ENCODE peak calls at places on chromosome 1, in seven cellular contexts. A is A549, W is B cell, J is HepG2, P is progenitor cell of endocrine pancreas, F is lower leg skin, Q is Peyer's patch. Y is an unnamed sample.

GRCh38 chr1:245475116-245475515 is 320.3 kb downstream of the KIF26B start:
- DNase-seq in A (no peak), W (no peak), J (no peak), P (no peak), F (no peak), Q (no peak), Y (no peak)

GRCh38 chr1:213984387-213985180 is 3.2 kb upstream of the PROX1 start:
- DNase-seq in A (no peak), W (no peak), J (no peak), P (no peak), F (no peak), Q (no peak), Y (no peak)

GRCh38 chr1:109535971-109536491 is 3.6 kb upstream of the GPR61 start:
- DNase-seq in A (no peak), W (no peak), J (no peak), P (no peak), F (no peak), Q (no peak), Y (no peak)

GRCh38 chr1:18225236-18225904 is 117.8 kb downstream of the IGSF21 start:
- DNase-seq in A (no peak), W (peak), J (no peak), P (no peak), F (no peak), Q (no peak), Y (no peak)

GRCh38 chr1:100132566-100133477 is at the start of the genes SASS6 and TRMT13:
- DNase-seq in A (peak), W (peak), J (peak), P (peak), F (peak), Q (peak), Y (peak)

GRCh38 chr1:21099034-21099868 is 77.4 kb downstream of the EIF4G3 start:
- DNase-seq in A (no peak), W (no peak), J (no peak), P (no peak), F (no peak), Q (no peak), Y (no peak)

GRCh38 chr1:225998560-225999226 is 450 bp downstream of the SDE2 start:
- DNase-seq in A (peak), W (no peak), J (peak), P (no peak), F (no peak), Q (no peak), Y (no peak)

GRCh38 chr1:222896630-222897526 is 82.0 kb downstream of the DISP1 start:
- DNase-seq in A (no peak), W (no peak), J (no peak), P (no peak), F (no peak), Q (no peak), Y (no peak)

GRCh38 chr1:243217401-243217800 is 37.7 kb downstream of the CEP170 start:
- DNase-seq in A (no peak), W (no peak), J (no peak), P (no peak), F (no peak), Q (no peak), Y (no peak)

GRCh38 chr1:182174202-182174855 is 112.8 kb upstream of the ZNF648 start:
- DNase-seq in A (no peak), W (no peak), J (no peak), P (no peak), F (peak), Q (no peak), Y (no peak)

GRCh38 chr1:43042773-43043470 is 84.3 kb upstream of the SLC2A1 start:
- DNase-seq in A (no peak), W (no peak), J (no peak), P (no peak), F (no peak), Q (no peak), Y (no peak)

GRCh38 chr1:9196129-9197040 is 38.2 kb upstream of the H6PD start:
- DNase-seq in A (peak), W (peak), J (peak), P (peak), F (peak), Q (peak), Y (peak)

GRCh38 chr1:232283864-232284263 is 346.1 kb downstream of the SIPA1L2 start:
- DNase-seq in A (no peak), W (no peak), J (no peak), P (no peak), F (no peak), Q (no peak), Y (no peak)

GRCh38 chr1:51214615-51215131 is 21.4 kb upstream of the RNF11 start:
- DNase-seq in A (no peak), W (no peak), J (no peak), P (no peak), F (no peak), Q (no peak), Y (no peak)

GRCh38 chr1:182527680-182528079 is 61.4 kb downstream of the RNASEL start:
- DNase-seq in A (no peak), W (no peak), J (no peak), P (no peak), F (no peak), Q (no peak), Y (no peak)

GRCh38 chr1:94069649-94070285 is 51.2 kb downstream of the ABCA4 start:
- DNase-seq in A (peak), W (no peak), J (no peak), P (no peak), F (no peak), Q (no peak), Y (no peak)

GRCh38 chr1:109181085-109181806 is 32.5 kb upstream of the SARS1 start:
- DNase-seq in A (peak), W (no peak), J (peak), P (no peak), F (no peak), Q (no peak), Y (no peak)

GRCh38 chr1:232707142-232707541 is 77.2 kb upstream of the SIPA1L2 start:
- DNase-seq in A (no peak), W (no peak), J (no peak), P (no peak), F (no peak), Q (no peak), Y (no peak)

DNA sequence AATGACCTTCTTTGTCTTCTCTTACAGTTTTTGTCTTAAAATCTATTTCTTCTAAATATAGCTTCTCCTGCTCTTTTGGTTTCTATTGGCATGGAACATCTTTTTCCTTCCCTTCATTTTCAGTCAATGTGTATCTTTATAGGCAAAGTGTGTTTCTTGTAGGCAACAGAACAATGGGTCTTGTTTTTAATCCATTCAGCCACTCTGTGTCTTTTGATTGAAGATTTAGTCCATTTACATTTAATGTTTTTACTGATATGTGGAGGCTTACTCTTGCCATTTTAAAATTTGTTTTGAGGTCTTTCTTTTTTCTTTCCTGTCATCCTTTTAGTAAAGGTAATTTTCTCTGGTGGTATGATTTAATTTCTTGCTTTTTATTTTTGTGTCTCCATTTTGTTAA is 271.2 kb upstream of the ZP4 start:
- DNase-seq in A (no peak), W (no peak), J (no peak), P (no peak), F (no peak), Q (no peak), Y (no peak)
- TF ChIP-seq CTCF in A (no peak), W (no peak), J (no peak), P (no peak), F (no peak), Q (no peak), Y (no peak)

GRCh38 chr1:230222678-230223077 is 155.6 kb downstream of the GALNT2 start:
- DNase-seq in A (no peak), W (no peak), J (no peak), P (no peak), F (no peak), Q (no peak), Y (no peak)
- TF ChIP-seq CTCF in A (no peak), W (peak), J (no peak), P (no peak), F (no peak), Q (no peak), Y (no peak)

GRCh38 chr1:234970731-234971476 is 157.7 kb downstream of the TOMM20 start:
- DNase-seq in A (no peak), W (no peak), J (peak), P (no peak), F (peak), Q (peak), Y (no peak)

GRCh38 chr1:234969011-234969441 is 159.6 kb downstream of the TOMM20 start:
- DNase-seq in A (no peak), W (no peak), J (no peak), P (no peak), F (peak), Q (peak), Y (no peak)

GRCh38 chr1:234970371-234970730 is 158.3 kb downstream of the TOMM20 start:
- DNase-seq in A (no peak), W (no peak), J (no peak), P (no peak), F (no peak), Q (peak), Y (no peak)

GRCh38 chr1:234968470-234968869 is 160.2 kb downstream of the TOMM20 start:
- DNase-seq in A (no peak), W (no peak), J (no peak), P (no peak), F (peak), Q (peak), Y (no peak)

GRCh38 chr1:234969630-234970370 is 158.8 kb downstream of the TOMM20 start:
- DNase-seq in A (no peak), W (no peak), J (no peak), P (peak), F (peak), Q (peak), Y (no peak)
- TF ChIP-seq CTCF in A (no peak), W (no peak), J (no peak), P (no peak), F (no peak), Q (no peak), Y (no peak)

DNA sequence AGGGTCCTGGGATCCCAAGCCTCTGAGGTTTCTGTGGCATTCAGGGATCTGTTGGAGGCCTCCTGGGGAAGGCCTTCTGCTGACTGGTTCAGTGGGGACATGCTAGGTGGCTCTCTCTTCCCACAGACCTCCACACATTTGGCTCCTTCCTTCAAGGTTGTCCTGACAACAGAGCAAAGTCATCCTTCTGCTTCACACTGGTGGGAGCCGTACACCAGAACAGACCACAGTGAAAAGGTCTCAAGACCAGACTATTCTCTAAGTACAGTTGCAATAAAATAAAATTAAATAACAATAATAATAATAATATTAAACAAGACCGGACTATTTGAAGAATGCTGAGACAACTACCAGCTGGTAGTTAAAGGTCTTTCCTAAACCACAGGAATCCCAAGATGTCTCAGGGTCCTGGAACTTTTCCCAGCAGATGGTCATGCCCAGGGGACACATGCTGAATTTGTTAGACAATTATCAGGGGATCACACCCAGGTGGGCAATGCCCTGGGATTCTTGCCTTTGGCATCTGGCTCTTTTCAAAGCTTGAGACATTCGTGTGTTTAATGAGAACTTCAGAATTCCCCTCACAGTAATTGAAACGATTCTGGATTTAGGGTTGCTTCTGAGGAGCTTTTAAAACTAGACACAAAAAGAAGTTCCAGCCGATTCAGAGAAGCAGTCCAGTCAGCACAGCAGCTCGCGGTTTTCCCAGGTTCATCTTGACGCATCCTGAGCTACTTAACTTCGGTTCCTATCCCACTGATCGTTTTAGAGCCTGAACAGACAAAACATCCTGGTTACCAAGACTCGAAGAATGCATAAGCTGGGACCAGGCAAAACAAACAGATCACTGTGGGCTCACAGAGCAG is 22.9 kb downstream of the HTR1D start:
- DNase-seq in A (peak), W (no peak), J (no peak), P (no peak), F (no peak), Q (no peak), Y (no peak)
- TF ChIP-seq CTCF in A (no peak), W (no peak), J (no peak), P (no peak), F (no peak), Q (no peak), Y (no peak)

GRCh38 chr1:30708361-30708728 is 15.0 kb downstream of the MATN1 start:
- DNase-seq in A (no peak), W (no peak), J (no peak), P (no peak), F (no peak), Q (no peak), Y (no peak)

GRCh38 chr1:30710407-30710806 is 13.0 kb downstream of the MATN1 start:
- DNase-seq in A (no peak), W (no peak), J (no peak), P (no peak), F (no peak), Q (no peak), Y (no peak)

GRCh38 chr1:30705673-30706072 is 17.7 kb downstream of the MATN1 start:
- DNase-seq in A (no peak), W (no peak), J (no peak), P (no peak), F (no peak), Q (no peak), Y (no peak)

GRCh38 chr1:30706528-30706927 is 16.9 kb downstream of the MATN1 start:
- DNase-seq in A (no peak), W (no peak), J (no peak), P (no peak), F (no peak), Q (no peak), Y (no peak)

DNA sequence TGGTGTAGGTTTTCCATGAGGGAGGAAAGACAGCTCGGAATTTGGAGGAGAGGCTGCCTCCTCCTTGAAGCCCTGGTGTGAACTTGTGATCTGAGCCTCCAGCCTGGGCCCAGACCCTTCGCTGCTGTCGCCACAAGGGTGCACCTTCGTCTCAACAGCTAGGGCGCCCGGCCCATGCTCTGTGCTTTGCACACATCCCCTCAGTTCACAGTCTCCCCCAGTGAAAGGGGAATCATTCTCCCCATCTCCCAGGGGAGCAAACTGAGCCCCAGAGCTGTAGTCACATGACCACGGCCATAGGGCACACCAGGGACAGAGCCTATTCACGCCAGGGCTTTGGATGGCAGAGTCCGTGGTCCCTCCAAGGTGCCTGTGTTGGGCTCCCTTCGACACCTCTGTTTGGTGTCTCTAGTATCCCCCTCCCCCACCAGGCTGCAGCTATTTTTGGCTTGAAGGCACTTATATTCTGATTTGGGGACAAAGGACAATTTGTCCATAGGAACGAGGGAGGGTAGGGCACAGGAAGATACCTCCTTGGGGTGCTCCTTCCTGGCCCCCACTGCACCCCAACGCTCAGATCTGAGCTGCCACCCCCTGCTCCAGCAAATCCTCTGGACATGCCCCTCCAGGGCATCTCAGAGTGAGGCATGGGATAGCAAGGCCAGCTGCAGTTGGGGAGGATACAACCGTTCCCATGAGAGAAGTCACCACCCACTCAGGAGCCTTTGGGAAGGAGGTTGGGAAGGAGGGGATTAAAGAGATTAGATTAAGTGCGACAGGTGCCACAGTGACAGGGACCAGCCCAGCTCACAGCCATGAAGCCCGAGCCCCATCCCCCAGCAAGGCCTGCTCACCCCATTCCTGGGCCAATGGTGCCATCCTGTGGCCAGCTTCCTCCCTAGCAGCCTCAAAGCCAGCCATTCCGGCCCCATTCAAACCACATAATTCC is 15.7 kb downstream of the MATN1 start:
- DNase-seq in A (peak), W (peak), J (peak), P (peak), F (peak), Q (peak), Y (peak)
- TF ChIP-seq CTCF in A (peak), W (peak), J (peak), P (peak), F (no peak), Q (peak), Y (no peak)

GRCh38 chr1:157203166-157203565 is 65.0 kb upstream of the ETV3 start:
- DNase-seq in A (no peak), W (no peak), J (peak), P (no peak), F (no peak), Q (no peak), Y (no peak)
- TF ChIP-seq CTCF in A (no peak), W (no peak), J (no peak), P (no peak), F (no peak), Q (no peak), Y (no peak)

DNA sequence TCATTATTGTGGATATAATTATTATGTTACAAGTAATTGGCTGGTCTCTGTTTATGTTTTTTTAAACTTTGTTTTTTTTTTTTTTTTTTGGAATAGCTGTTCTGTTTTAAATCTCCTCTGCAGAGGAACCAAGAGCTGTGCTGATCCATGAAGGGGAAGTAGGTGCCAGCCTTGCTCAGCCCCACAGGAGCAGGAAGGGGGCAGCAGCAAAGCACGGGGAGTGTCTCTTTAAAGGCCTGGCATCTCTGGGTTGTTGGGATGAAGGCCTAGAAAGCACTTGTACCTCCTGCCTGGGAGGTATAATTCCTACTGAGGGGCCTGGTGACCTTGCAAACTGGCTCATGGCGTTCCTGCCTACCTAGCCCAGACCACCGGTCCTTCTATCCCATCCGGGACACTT is 2.5 kb upstream of the GRHL3 start:
- DNase-seq in A (peak), W (no peak), J (no peak), P (no peak), F (no peak), Q (no peak), Y (no peak)
- TF ChIP-seq CTCF in A (no peak), W (no peak), J (no peak), P (no peak), F (no peak), Q (no peak), Y (no peak)

DNA sequence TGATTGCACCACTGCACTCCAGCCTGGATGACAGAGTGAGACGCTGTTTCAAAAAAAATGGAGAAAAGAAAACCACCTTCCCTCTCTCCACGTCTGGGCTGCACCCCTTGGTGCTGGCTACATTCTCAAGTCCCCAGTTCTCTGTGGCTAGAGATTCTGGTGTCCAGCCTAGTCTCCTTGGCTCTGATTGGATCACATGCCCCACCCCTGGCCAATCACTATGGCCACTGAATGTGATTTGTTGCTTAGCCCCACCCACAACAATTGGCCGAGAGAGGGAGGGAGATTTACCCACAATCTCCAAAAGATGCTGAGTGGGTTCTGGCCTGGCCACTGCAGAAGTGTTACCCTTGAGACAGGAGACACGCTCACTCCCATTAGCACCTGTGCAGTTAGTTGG is 39.4 kb downstream of the FHAD1 start:
- DNase-seq in A (no peak), W (no peak), J (no peak), P (no peak), F (peak), Q (no peak), Y (no peak)
- TF ChIP-seq CTCF in A (no peak), W (no peak), J (no peak), P (no peak), F (no peak), Q (no peak), Y (no peak)

Y was measured in omental fat pad.